ENCODE peak calls at places on chromosome 17, in eight cellular contexts. D is mucosa of gallbladder; X is brain microvascular endothelial cell; T is HT1080; Y is stimulated activated naive B cell treated with anti-CD40 and anti-IgM and Interleukin-4, amounts not matched to agents 10 μg/mL and 1 μg/mL and 100 μg/mL, for 72 hours; N is fibroblast of lung; F is cardiac muscle cell; K is prostate gland. I is an unnamed sample.

GRCh38 chr17:339193-340061 is 13.2 kb downstream of the RPH3AL start:
- DNase-seq in D (no peak), X (no peak), T (no peak), Y (no peak), N (no peak), F (no peak), K (no peak), I (no peak)

GRCh38 chr17:39208136-39208535 is 8.1 kb downstream of the RPL19 start:
- DNase-seq in D (no peak), X (no peak), T (no peak), Y (no peak), N (no peak), F (no peak), K (no peak), I (no peak)

GRCh38 chr17:927611-928461 is 51.7 kb downstream of the NXN start:
- DNase-seq in D (no peak), X (peak), T (peak), Y (no peak), N (peak), F (no peak), K (peak), I (no peak)

GRCh38 chr17:949623-950338 is 29.8 kb downstream of the NXN start:
- DNase-seq in D (no peak), X (no peak), T (no peak), Y (no peak), N (no peak), F (no peak), K (no peak), I (peak)

GRCh38 chr17:75152971-75153853 is 1.1 kb downstream of the JPT1 start:
- DNase-seq in D (peak), X (no peak), T (peak), Y (no peak), N (peak), F (peak), K (peak), I (peak)

GRCh38 chr17:27477050-27477647 is 20.9 kb downstream of the KSR1 start:
- DNase-seq in D (no peak), X (no peak), T (no peak), Y (no peak), N (no peak), F (peak), K (no peak), I (no peak)

GRCh38 chr17:57569021-57569420 is 176.1 kb downstream of the CCDC182 start:
- DNase-seq in D (no peak), X (no peak), T (no peak), Y (no peak), N (no peak), F (no peak), K (no peak), I (no peak)

GRCh38 chr17:40450175-40450574 is 6.9 kb downstream of the IGFBP4 start:
- DNase-seq in D (no peak), X (no peak), T (peak), Y (no peak), N (peak), F (no peak), K (no peak), I (peak)

GRCh38 chr17:27550974-27551505 is 79.9 kb upstream of the LGALS9 start:
- DNase-seq in D (no peak), X (no peak), T (no peak), Y (no peak), N (no peak), F (no peak), K (no peak), I (no peak)

GRCh38 chr17:76276461-76277299 is 11.5 kb downstream of the UBALD2 start:
- DNase-seq in D (no peak), X (no peak), T (no peak), Y (no peak), N (no peak), F (no peak), K (no peak), I (no peak)

GRCh38 chr17:54760836-54761235 is 139.8 kb upstream of the TOM1L1 start:
- DNase-seq in D (no peak), X (no peak), T (no peak), Y (no peak), N (no peak), F (no peak), K (no peak), I (no peak)

GRCh38 chr17:60600490-60601431 is 768 bp downstream of the PPM1D start:
- DNase-seq in D (peak), X (peak), T (peak), Y (peak), N (peak), F (peak), K (peak), I (peak)

GRCh38 chr17:74408830-74409229 is 23.1 kb upstream of the GPRC5C start:
- DNase-seq in D (no peak), X (no peak), T (no peak), Y (no peak), N (no peak), F (no peak), K (no peak), I (no peak)

GRCh38 chr17:27386206-27387075 is 69.8 kb upstream of the KSR1 start:
- DNase-seq in D (no peak), X (no peak), T (no peak), Y (no peak), N (no peak), F (no peak), K (no peak), I (no peak)

GRCh38 chr17:27810211-27810901 is 10.0 kb upstream of the NOS2 start:
- DNase-seq in D (no peak), X (no peak), T (no peak), Y (peak), N (no peak), F (no peak), K (no peak), I (no peak)

GRCh38 chr17:38674013-38674748 is 576 bp downstream of the EPOP start:
- DNase-seq in D (no peak), X (no peak), T (no peak), Y (peak), N (no peak), F (peak), K (no peak), I (no peak)

I was measured in iPS-NIHi11.